ENCODE peak calls at places on chromosome 16, in seven cellular contexts. One of them, this sample, is unnamed.

GRCh38 chr16:28309811-28310311 is 17.5 kb downstream of the SBK1 start:
- DNase-seq in HCT116: no peak
- DNase-seq in MM.1S: no peak
- DNase-seq in neural progenitor cell: no peak
- DNase-seq in PC-3: no peak
- DNase-seq in GM23248: no peak
- DNase-seq in GM23338: no peak
- DNase-seq in this sample: no peak

GRCh38 chr16:9901-10665 is 43.3 kb downstream of the POLR3K start:
- DNase-seq in HCT116: no peak
- DNase-seq in MM.1S: no peak
- DNase-seq in neural progenitor cell: no peak
- DNase-seq in PC-3: peak; percentile 7
- DNase-seq in GM23248: peak; percentile 17
- DNase-seq in GM23338: peak; percentile 12
- DNase-seq in this sample: no peak

GRCh38 chr16:15993946-15994665 is 44.7 kb downstream of the ABCC1 start:
- DNase-seq in HCT116: no peak
- DNase-seq in MM.1S: no peak
- DNase-seq in neural progenitor cell: no peak
- DNase-seq in PC-3: no peak
- DNase-seq in GM23248: peak; percentile 69
- DNase-seq in GM23338: no peak
- DNase-seq in this sample: no peak

GRCh38 chr16:3458278-3458851 is 14.9 kb downstream of the NAA60 start:
- DNase-seq in HCT116: no peak
- DNase-seq in MM.1S: no peak
- DNase-seq in neural progenitor cell: peak; percentile 76
- DNase-seq in PC-3: peak; percentile 11
- DNase-seq in GM23248: peak; percentile 67
- DNase-seq in GM23338: peak; percentile 79
- DNase-seq in this sample: peak; percentile 50

GRCh38 chr16:65415460-65415859 is 293.6 kb upstream of the CDH11 start:
- DNase-seq in HCT116: no peak
- DNase-seq in MM.1S: no peak
- DNase-seq in neural progenitor cell: no peak
- DNase-seq in PC-3: peak; percentile 81
- DNase-seq in GM23248: peak; percentile 10
- DNase-seq in GM23338: no peak
- DNase-seq in this sample: no peak

GRCh38 chr16:24838554-24839266 is 7.1 kb upstream of the SLC5A11 start:
- DNase-seq in HCT116: no peak
- DNase-seq in MM.1S: no peak
- DNase-seq in neural progenitor cell: no peak
- DNase-seq in PC-3: peak; percentile 30
- DNase-seq in GM23248: peak; percentile 88
- DNase-seq in GM23338: no peak
- DNase-seq in this sample: peak; percentile 36

GRCh38 chr16:8807189-8807588 is 9.6 kb downstream of the PMM2 start:
- DNase-seq in HCT116: no peak
- DNase-seq in MM.1S: no peak
- DNase-seq in neural progenitor cell: no peak
- DNase-seq in PC-3: no peak
- DNase-seq in GM23248: no peak
- DNase-seq in GM23338: no peak
- DNase-seq in this sample: no peak

GRCh38 chr16:11392041-11392581 is 46.9 kb downstream of the RMI2 start:
- DNase-seq in HCT116: no peak
- DNase-seq in MM.1S: no peak
- DNase-seq in neural progenitor cell: no peak
- DNase-seq in PC-3: no peak
- DNase-seq in GM23248: no peak
- DNase-seq in GM23338: no peak
- DNase-seq in this sample: peak; percentile 4

GRCh38 chr16:48617711-48618148 is 7.8 kb upstream of the N4BP1 start:
- DNase-seq in HCT116: no peak
- DNase-seq in MM.1S: no peak
- DNase-seq in neural progenitor cell: no peak
- DNase-seq in PC-3: no peak
- DNase-seq in GM23248: peak; percentile 78
- DNase-seq in GM23338: no peak
- DNase-seq in this sample: no peak

GRCh38 chr16:24499193-24499814 is 40.1 kb upstream of the RBBP6 start:
- DNase-seq in HCT116: peak; percentile 37
- DNase-seq in MM.1S: peak; percentile 36
- DNase-seq in neural progenitor cell: peak; percentile 79
- DNase-seq in PC-3: peak; percentile 56
- DNase-seq in GM23248: peak; percentile 53
- DNase-seq in GM23338: peak; percentile 91
- DNase-seq in this sample: peak; percentile 47

GRCh38 chr16:3938843-3939624 is 58.5 kb upstream of the CREBBP start:
- DNase-seq in HCT116: no peak
- DNase-seq in MM.1S: peak; percentile 29
- DNase-seq in neural progenitor cell: peak; percentile 89
- DNase-seq in PC-3: peak; percentile 39
- DNase-seq in GM23248: peak; percentile 67
- DNase-seq in GM23338: peak; percentile 90
- DNase-seq in this sample: peak; percentile 80

GRCh38 chr16:79595261-79595660 is 5.3 kb downstream of the MAF start:
- DNase-seq in HCT116: no peak
- DNase-seq in MM.1S: peak; percentile 32
- DNase-seq in neural progenitor cell: no peak
- DNase-seq in PC-3: no peak
- DNase-seq in GM23248: no peak
- DNase-seq in GM23338: no peak
- DNase-seq in this sample: no peak
- TF ChIP-seq EZH2phosphoT487 in HCT116: no peak
- TF ChIP-seq EZH2phosphoT487 in MM.1S: no peak
- TF ChIP-seq EZH2phosphoT487 in neural progenitor cell: no peak
- TF ChIP-seq EZH2phosphoT487 in PC-3: no peak
- TF ChIP-seq EZH2phosphoT487 in GM23248: no peak
- TF ChIP-seq EZH2phosphoT487 in GM23338: no peak
- TF ChIP-seq EZH2phosphoT487 in this sample: no peak

DNA sequence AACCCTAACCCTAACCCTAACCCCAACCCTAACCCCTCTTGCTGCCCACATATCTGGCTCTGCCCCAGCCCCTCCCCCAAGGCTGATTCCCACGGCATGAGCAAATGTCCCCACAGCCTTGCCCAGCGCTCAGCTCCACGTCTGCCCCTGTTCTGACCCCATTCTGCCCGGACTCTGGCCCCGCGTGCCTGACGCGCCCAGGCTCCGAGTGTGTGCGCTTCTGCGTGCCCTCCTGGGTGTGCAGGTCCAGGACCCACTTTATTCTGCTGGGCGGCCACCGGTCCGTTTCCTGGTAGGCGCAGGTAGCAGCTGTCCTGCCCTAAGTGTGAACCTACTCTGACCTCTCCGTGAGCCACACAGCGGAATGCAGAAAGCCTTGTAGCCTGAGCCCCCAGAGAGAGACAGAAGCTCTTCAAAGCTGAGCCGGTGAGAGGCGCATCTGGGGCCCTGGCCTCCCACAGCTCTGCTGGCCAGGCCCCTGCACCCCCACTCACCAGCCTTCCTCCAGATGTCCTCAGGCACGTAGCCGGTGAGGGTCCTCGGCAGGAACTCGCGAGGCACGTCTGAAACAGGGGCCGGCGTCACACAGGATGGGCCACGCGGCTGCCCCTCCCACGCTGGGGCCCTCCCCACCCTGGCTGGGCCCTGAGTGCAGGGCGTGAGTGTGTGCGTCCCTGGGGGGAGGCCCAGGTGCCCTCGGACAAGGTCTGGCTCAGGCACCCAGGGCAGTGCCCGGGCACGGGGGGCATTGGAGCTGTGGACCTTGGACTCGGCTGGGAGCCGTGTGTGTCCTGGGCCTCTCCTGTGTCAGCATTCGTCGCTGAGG is 14.0 kb upstream of the PABPN1L start:
- DNase-seq in HCT116: no peak
- DNase-seq in MM.1S: no peak
- DNase-seq in neural progenitor cell: peak; percentile 40
- DNase-seq in PC-3: no peak
- DNase-seq in GM23248: no peak
- DNase-seq in GM23338: no peak
- DNase-seq in this sample: no peak
- TF ChIP-seq EZH2 in HCT116: no peak
- TF ChIP-seq EZH2 in MM.1S: no peak
- TF ChIP-seq EZH2 in neural progenitor cell: no peak
- TF ChIP-seq EZH2 in PC-3: no peak
- TF ChIP-seq EZH2 in GM23248: no peak
- TF ChIP-seq EZH2 in GM23338: no peak
- TF ChIP-seq EZH2 in this sample: no peak

GRCh38 chr16:78505544-78506371 is 406.3 kb downstream of the WWOX start:
- DNase-seq in HCT116: no peak
- DNase-seq in MM.1S: no peak
- DNase-seq in neural progenitor cell: no peak
- DNase-seq in PC-3: no peak
- DNase-seq in GM23248: peak; percentile 49
- DNase-seq in GM23338: peak; percentile 26
- DNase-seq in this sample: peak; percentile 23
- H3K4me2 ChIP-seq in HCT116: no peak overlapping the region
- H3K4me2 ChIP-seq in MM.1S: no peak overlapping the region
- H3K4me2 ChIP-seq in neural progenitor cell: peak overlapping the region; percentile 15
- H3K4me2 ChIP-seq in PC-3: no peak overlapping the region
- H3K4me2 ChIP-seq in GM23248: peak overlapping the region; percentile 70
- H3K4me2 ChIP-seq in GM23338: no peak overlapping the region
- H3K4me2 ChIP-seq in this sample: no peak overlapping the region

GRCh38 chr16:17555176-17555575 is 84.4 kb upstream of the XYLT1 start:
- DNase-seq in HCT116: no peak
- DNase-seq in MM.1S: no peak
- DNase-seq in neural progenitor cell: no peak
- DNase-seq in PC-3: no peak
- DNase-seq in GM23248: peak; percentile 82
- DNase-seq in GM23338: no peak
- DNase-seq in this sample: no peak

GRCh38 chr16:17557480-17557879 is 86.7 kb upstream of the XYLT1 start:
- DNase-seq in HCT116: no peak
- DNase-seq in MM.1S: no peak
- DNase-seq in neural progenitor cell: no peak
- DNase-seq in PC-3: no peak
- DNase-seq in GM23248: no peak
- DNase-seq in GM23338: no peak
- DNase-seq in this sample: no peak

GRCh38 chr16:17560548-17560947 is 89.8 kb upstream of the XYLT1 start:
- DNase-seq in HCT116: no peak
- DNase-seq in MM.1S: no peak
- DNase-seq in neural progenitor cell: no peak
- DNase-seq in PC-3: no peak
- DNase-seq in GM23248: no peak
- DNase-seq in GM23338: no peak
- DNase-seq in this sample: no peak

GRCh38 chr16:17552351-17552750 is 81.6 kb upstream of the XYLT1 start:
- DNase-seq in HCT116: no peak
- DNase-seq in MM.1S: no peak
- DNase-seq in neural progenitor cell: no peak
- DNase-seq in PC-3: no peak
- DNase-seq in GM23248: no peak
- DNase-seq in GM23338: no peak
- DNase-seq in this sample: no peak

GRCh38 chr16:17556276-17557052 is 85.7 kb upstream of the XYLT1 start:
- DNase-seq in HCT116: peak; percentile 34
- DNase-seq in MM.1S: peak; percentile 34
- DNase-seq in neural progenitor cell: peak; percentile 57
- DNase-seq in PC-3: peak; percentile 17
- DNase-seq in GM23248: peak; percentile 67
- DNase-seq in GM23338: peak; percentile 77
- DNase-seq in this sample: peak; percentile 47
- TF ChIP-seq EZH2phosphoT487 in HCT116: no peak
- TF ChIP-seq EZH2phosphoT487 in MM.1S: no peak
- TF ChIP-seq EZH2phosphoT487 in neural progenitor cell: no peak
- TF ChIP-seq EZH2phosphoT487 in PC-3: no peak
- TF ChIP-seq EZH2phosphoT487 in GM23248: no peak
- TF ChIP-seq EZH2phosphoT487 in GM23338: no peak
- TF ChIP-seq EZH2phosphoT487 in this sample: no peak

DNA sequence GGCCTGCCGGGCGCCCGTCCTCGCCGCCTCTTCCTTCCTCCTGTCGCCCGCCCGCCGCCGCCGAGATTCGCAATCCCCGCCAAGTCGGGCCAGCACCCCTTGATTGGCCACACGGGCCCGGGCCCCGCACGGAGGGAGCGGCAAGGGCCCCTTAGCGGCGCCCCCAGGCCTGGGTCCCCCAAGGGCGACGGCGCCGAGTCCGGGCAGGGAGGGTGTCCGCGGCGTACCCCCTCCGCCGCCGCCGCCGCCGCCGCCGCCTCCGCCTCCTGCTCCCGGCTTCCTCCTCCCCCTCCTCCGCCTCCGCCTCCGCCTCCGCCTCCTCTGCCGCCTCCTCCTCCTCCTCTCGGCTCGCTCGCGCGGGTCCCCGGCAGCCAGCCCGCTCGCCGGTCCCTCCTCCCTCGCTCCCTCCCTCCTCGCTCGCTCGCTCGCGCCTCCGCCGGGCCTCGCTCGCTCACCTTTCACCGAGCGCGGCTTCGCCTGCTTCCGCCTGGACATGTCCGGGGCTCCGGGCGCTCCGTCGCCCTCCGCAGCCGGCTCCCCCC is 561 bp downstream of the ZNF423 start:
- DNase-seq in HCT116: no peak
- DNase-seq in MM.1S: peak; percentile 84
- DNase-seq in neural progenitor cell: peak; percentile 96
- DNase-seq in PC-3: peak; percentile 46
- DNase-seq in GM23248: peak; percentile 68
- DNase-seq in GM23338: peak; percentile 87
- DNase-seq in this sample: peak; percentile 94
- TF ChIP-seq EZH2 in HCT116: no peak
- TF ChIP-seq EZH2 in MM.1S: no peak
- TF ChIP-seq EZH2 in neural progenitor cell: no peak
- TF ChIP-seq EZH2 in PC-3: no peak
- TF ChIP-seq EZH2 in GM23248: no peak
- TF ChIP-seq EZH2 in GM23338: no peak
- TF ChIP-seq EZH2 in this sample: no peak

DNA sequence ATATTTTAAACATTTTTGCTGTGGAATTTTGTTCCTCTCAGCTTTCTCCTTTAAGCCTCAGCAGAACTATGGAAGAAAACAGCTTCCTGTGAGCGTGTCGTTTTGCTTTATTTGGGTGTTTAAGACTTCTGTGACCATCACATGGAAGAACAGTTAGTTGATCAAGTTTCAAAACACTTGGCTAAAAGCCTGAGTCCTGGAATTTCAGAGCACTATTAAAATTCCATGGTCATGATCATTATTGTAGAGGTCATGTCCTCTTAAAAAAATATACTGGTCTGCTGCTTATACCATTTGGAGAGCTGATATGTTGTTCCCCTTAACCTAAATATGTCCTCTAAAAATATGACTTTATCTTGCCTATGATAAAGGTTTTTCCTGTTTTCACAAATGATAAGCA is 12.6 kb upstream of the CDR2 start:
- DNase-seq in HCT116: no peak
- DNase-seq in MM.1S: no peak
- DNase-seq in neural progenitor cell: no peak
- DNase-seq in PC-3: peak; percentile 88
- DNase-seq in GM23248: peak; percentile 88
- DNase-seq in GM23338: no peak
- DNase-seq in this sample: no peak
- H3K4me2 ChIP-seq in HCT116: peak overlapping the region; percentile 57
- H3K4me2 ChIP-seq in MM.1S: no peak overlapping the region
- H3K4me2 ChIP-seq in neural progenitor cell: no peak overlapping the region
- H3K4me2 ChIP-seq in PC-3: peak overlapping the region; percentile 51
- H3K4me2 ChIP-seq in GM23248: peak overlapping the region; percentile 66
- H3K4me2 ChIP-seq in GM23338: no peak overlapping the region
- H3K4me2 ChIP-seq in this sample: no peak overlapping the region

GRCh38 chr16:86075839-86076440 is 177.0 kb downstream of the IRF8 start:
- DNase-seq in HCT116: no peak
- DNase-seq in MM.1S: no peak
- DNase-seq in neural progenitor cell: no peak
- DNase-seq in PC-3: no peak
- DNase-seq in GM23248: no peak
- DNase-seq in GM23338: no peak
- DNase-seq in this sample: no peak
- TF ChIP-seq EZH2phosphoT487 in HCT116: no peak
- TF ChIP-seq EZH2phosphoT487 in MM.1S: no peak
- TF ChIP-seq EZH2phosphoT487 in neural progenitor cell: no peak
- TF ChIP-seq EZH2phosphoT487 in PC-3: no peak
- TF ChIP-seq EZH2phosphoT487 in GM23248: no peak
- TF ChIP-seq EZH2phosphoT487 in GM23338: no peak
- TF ChIP-seq EZH2phosphoT487 in this sample: no peak